ENCODE peak calls at places on chromosome 9, in eight cellular contexts. O, F, Y, H, W, E, I and D are unnamed samples.

GRCh38 chr9:18490591-18491370 is 16.8 kb downstream of the ADAMTSL1 start:
- DNase-seq in F (no peak), I (no peak), E (no peak), O (peak), H (no peak), Y (no peak), W (no peak), D (no peak)

GRCh38 chr9:137786511-137786920 is 91.1 kb upstream of the CACNA1B start:
- DNase-seq in I (peak), Y (no peak), E (no peak), H (no peak), O (no peak), W (no peak), F (no peak), D (no peak)

GRCh38 chr9:17330097-17330496 is 195.3 kb downstream of the CNTLN start:
- DNase-seq in F (no peak), O (peak), W (no peak), H (no peak), E (no peak), Y (no peak), I (no peak), D (no peak)

GRCh38 chr9:130172858-130173461 is 756 bp downstream of the NCS1 start:
- DNase-seq in H (peak), E (peak), W (no peak), Y (no peak), F (no peak), I (no peak), O (peak), D (peak)

GRCh38 chr9:88521308-88521707 is 13.7 kb upstream of the NXNL2 start:
- DNase-seq in H (no peak), Y (no peak), I (no peak), O (no peak), W (no peak), F (no peak), E (no peak), D (no peak)

GRCh38 chr9:88258587-88258986 is 120.3 kb upstream of the SPATA31C2 start:
- DNase-seq in E (peak), Y (peak), F (peak), W (no peak), O (peak), I (no peak), H (no peak), D (no peak)

GRCh38 chr9:104118916-104119315 is 24.8 kb downstream of the SMC2 start:
- DNase-seq in H (no peak), E (no peak), W (no peak), F (no peak), Y (no peak), O (no peak), I (no peak), D (no peak)

GRCh38 chr9:131562032-131562959 is 17.0 kb downstream of the PRRT1B start:
- DNase-seq in H (no peak), F (no peak), O (peak), E (no peak), W (no peak), Y (no peak), I (no peak), D (no peak)

GRCh38 chr9:119289740-119290139 is 79.5 kb downstream of the BRINP1 start:
- DNase-seq in E (no peak), F (no peak), I (no peak), O (peak), W (no peak), H (peak), Y (peak), D (no peak)

GRCh38 chr9:91273853-91274552 is 87.7 kb downstream of the AUH start:
- DNase-seq in Y (no peak), O (peak), I (no peak), F (no peak), W (no peak), E (no peak), H (no peak), D (no peak)

GRCh38 chr9:134556531-134557068 is 85.0 kb upstream of the COL5A1 start:
- DNase-seq in H (no peak), I (peak), F (peak), O (no peak), Y (no peak), E (peak), W (peak), D (no peak)

GRCh38 chr9:87599901-87600610 is 102.4 kb downstream of the DAPK1 start:
- DNase-seq in O (peak), F (no peak), E (no peak), W (no peak), I (no peak), H (no peak), Y (no peak), D (no peak)

GRCh38 chr9:136013524-136014034 is 52.4 kb upstream of the UBAC1 start:
- DNase-seq in O (no peak), W (no peak), Y (no peak), H (no peak), E (peak), F (no peak), I (peak), D (no peak)

GRCh38 chr9:32991895-32992595 is 9.4 kb downstream of the APTX start:
- DNase-seq in O (no peak), E (no peak), F (no peak), H (peak), I (no peak), Y (peak), W (no peak), D (no peak)

GRCh38 chr9:76521244-76521673 is 62.3 kb downstream of the GCNT1 start:
- DNase-seq in F (no peak), I (no peak), O (no peak), H (no peak), W (no peak), E (no peak), Y (no peak), D (no peak)

GRCh38 chr9:34084562-34084961 is 35.9 kb upstream of the UBAP2 start:
- DNase-seq in H (no peak), E (no peak), O (no peak), Y (no peak), W (peak), F (no peak), I (peak), D (no peak)

GRCh38 chr9:69078581-69078980 is 43.0 kb downstream of the FXN start:
- DNase-seq in W (no peak), I (no peak), F (no peak), Y (no peak), E (no peak), O (no peak), H (no peak), D (no peak)

GRCh38 chr9:37692622-37693221 is 42.0 kb downstream of the FRMPD1 start:
- DNase-seq in E (peak), H (no peak), W (no peak), F (no peak), I (no peak), O (no peak), Y (no peak), D (no peak)

GRCh38 chr9:135336722-135337490 is 142.7 kb upstream of the PPP1R26 start:
- DNase-seq in O (no peak), H (no peak), F (peak), E (peak), I (peak), Y (no peak), W (no peak), D (no peak)

DNA sequence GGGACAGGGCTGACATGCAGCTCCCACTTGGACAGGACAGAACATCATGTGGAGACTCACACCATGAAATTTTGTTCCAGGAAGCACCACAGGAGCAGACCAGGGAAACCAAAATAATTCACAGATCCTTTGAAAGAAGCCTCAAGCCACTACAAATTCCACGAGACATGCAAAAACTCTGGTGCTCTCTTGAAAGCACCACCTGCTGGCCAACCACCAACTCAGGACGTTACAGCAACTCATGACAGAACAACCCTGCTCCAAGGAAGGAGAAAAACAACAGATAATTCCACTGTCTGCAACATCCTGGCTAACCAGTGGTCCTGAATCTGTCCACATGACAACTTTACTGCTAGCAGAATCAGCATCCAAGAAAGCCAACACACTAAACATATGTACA is 516.0 kb downstream of the SPATA31D1 start:
- DNase-seq in W (no peak), E (no peak), O (no peak), Y (no peak), I (no peak), H (no peak), F (no peak), D (no peak)
- TF ChIP-seq CTCF in W (no peak), E (no peak), O (no peak), Y (no peak), I (no peak), H (no peak), F (no peak), D (no peak)

GRCh38 chr9:126916909-126917308 is 2.3 kb downstream of the RALGPS1 start:
- DNase-seq in F (no peak), Y (no peak), H (no peak), I (no peak), O (no peak), E (no peak), W (no peak), D (no peak)
- TF ChIP-seq CTCF in F (no peak), Y (no peak), H (peak), I (no peak), O (no peak), E (no peak), W (no peak), D (no peak)

DNA sequence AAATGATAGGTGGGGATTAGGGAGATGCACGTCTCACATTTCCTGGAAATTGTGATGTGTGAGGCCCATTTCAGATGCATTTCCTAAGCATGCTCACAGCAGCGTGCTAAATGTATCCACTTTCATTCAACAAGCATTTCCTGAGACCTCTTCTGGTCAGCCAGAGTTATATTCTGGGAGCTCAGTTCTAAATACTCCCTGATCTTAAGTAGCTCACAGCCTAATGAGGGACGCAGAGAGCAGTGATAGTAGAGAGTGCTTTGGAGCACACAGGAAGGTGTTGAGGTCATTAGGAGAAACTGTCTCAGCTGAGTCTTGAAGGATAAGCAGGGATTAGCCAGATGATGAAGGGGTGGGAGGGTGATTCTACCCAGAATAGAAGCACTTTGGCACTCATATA is 46.2 kb upstream of the FSD1L start:
- DNase-seq in W (no peak), H (no peak), E (no peak), I (no peak), F (no peak), O (no peak), Y (no peak), D (no peak)
- TF ChIP-seq CTCF in W (no peak), H (peak), E (no peak), I (no peak), F (no peak), O (no peak), Y (no peak), D (no peak)

GRCh38 chr9:129145841-129146292 is 32.2 kb downstream of the IER5L start:
- DNase-seq in I (no peak), E (no peak), W (peak), F (no peak), O (no peak), Y (no peak), H (no peak), D (no peak)
- TF ChIP-seq CTCF in I (no peak), E (no peak), W (no peak), F (no peak), O (no peak), Y (no peak), H (peak), D (no peak)

DNA sequence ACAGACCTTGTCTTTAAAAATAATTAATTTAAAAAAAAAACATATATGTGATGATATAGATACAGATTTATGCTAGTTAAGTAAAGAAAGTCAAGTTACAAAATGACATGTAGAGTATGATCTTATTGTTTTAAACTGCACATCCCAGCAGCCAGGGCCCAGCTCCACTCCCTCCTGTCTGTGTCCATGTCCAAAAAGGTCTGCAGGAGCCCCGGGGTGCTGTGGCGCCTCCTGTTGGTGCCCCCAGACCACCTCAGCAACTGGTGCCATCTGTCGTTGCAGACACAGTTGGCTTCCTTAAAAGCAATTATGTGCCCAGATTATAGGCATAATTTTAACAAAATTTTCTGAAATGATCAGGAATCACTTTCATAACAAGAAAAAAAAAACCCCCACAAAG is 33.3 kb downstream of the IPPK start:
- DNase-seq in H (no peak), I (no peak), E (peak), O (no peak), F (no peak), W (no peak), Y (no peak), D (no peak)
- TF ChIP-seq CTCF in H (peak), I (no peak), E (no peak), O (peak), F (no peak), W (no peak), Y (no peak), D (no peak)

GRCh38 chr9:21392270-21392669 is 7.1 kb upstream of the IFNA2 start:
- DNase-seq in O (peak), H (peak), Y (no peak), I (no peak), W (no peak), F (no peak), E (no peak), D (no peak)
- TF ChIP-seq CTCF in O (peak), H (peak), Y (no peak), I (no peak), W (no peak), F (no peak), E (no peak), D (no peak)

GRCh38 chr9:27371382-27371781 is 74.4 kb upstream of the EQTN start:
- DNase-seq in W (no peak), I (no peak), O (peak), F (no peak), E (no peak), H (no peak), Y (peak), D (no peak)

GRCh38 chr9:27377147-27377807 is 80.3 kb upstream of the EQTN start:
- DNase-seq in O (peak), E (no peak), I (no peak), Y (no peak), H (no peak), W (no peak), F (no peak), D (no peak)

GRCh38 chr9:27369591-27369990 is 72.6 kb upstream of the EQTN start:
- DNase-seq in W (no peak), E (no peak), F (no peak), Y (no peak), O (peak), I (no peak), H (no peak), D (no peak)

GRCh38 chr9:27377811-27378345 is 80.9 kb upstream of the EQTN start:
- DNase-seq in E (no peak), I (no peak), O (no peak), W (no peak), F (no peak), H (no peak), Y (no peak), D (no peak)

GRCh38 chr9:27373851-27374250 is 76.9 kb upstream of the EQTN start:
- DNase-seq in I (no peak), Y (no peak), O (no peak), W (no peak), H (no peak), F (no peak), E (no peak), D (no peak)
- TF ChIP-seq CTCF in I (no peak), Y (no peak), O (no peak), W (no peak), H (no peak), F (no peak), E (no peak), D (no peak)

DNA sequence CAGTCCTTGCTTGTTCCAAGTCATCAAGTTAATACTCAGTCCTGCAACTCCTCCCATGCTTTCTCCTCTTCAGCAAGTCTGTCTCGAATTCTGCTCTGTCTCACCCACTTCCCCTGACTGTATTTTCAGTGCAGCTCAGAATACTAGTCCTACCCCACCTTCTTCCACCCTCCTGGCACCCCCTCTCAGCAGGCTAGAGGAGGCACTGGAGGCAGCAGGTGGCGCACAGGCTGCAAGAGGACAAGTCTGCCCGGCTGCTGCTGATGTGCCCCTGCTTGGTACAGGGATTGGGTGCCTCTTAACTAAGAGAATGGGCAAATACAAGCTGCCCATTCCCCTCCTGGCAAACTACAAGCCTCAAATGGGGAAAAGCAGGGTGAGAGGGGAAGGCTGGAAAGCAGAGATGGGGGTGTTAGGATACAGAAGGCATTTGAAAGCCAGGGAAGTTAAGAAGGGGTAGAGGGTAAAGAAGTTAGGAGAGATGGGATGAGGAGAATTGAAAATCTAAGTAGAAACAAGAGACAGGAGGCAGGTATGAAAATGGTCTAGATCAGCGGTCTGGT is 5.0 kb downstream of the TLN1 start:
- DNase-seq in E (no peak), Y (no peak), F (no peak), W (no peak), I (peak), H (no peak), O (no peak), D (peak)
- TF ChIP-seq CTCF in E (no peak), Y (no peak), F (no peak), W (no peak), I (no peak), H (peak), O (no peak), D (peak)

GRCh38 chr9:78003730-78004129 is 27.9 kb downstream of the GNAQ start:
- DNase-seq in W (no peak), E (no peak), I (no peak), H (no peak), F (no peak), Y (no peak), O (no peak), D (no peak)

GRCh38 chr9:78005231-78006002 is 26.2 kb downstream of the GNAQ start:
- DNase-seq in O (no peak), Y (no peak), W (no peak), E (no peak), H (no peak), F (no peak), I (no peak), D (no peak)

GRCh38 chr9:78006734-78007133 is 24.9 kb downstream of the GNAQ start:
- DNase-seq in E (no peak), O (no peak), W (no peak), F (no peak), I (no peak), H (no peak), Y (no peak), D (no peak)

GRCh38 chr9:78001946-78002731 is 29.5 kb downstream of the GNAQ start:
- DNase-seq in F (no peak), Y (no peak), H (no peak), W (no peak), E (no peak), O (no peak), I (no peak), D (no peak)

GRCh38 chr9:78004478-78005229 is 27.0 kb downstream of the GNAQ start:
- DNase-seq in E (no peak), F (no peak), I (no peak), Y (no peak), H (no peak), O (peak), W (no peak), D (no peak)
- TF ChIP-seq CTCF in E (no peak), F (no peak), I (peak), Y (peak), H (peak), O (peak), W (peak), D (no peak)